ENCODE peak calls at places on chromosomes 16 and 17, in five cellular contexts. M is esophagus squamous epithelium, Q is sigmoid colon, A is A549, E is tibial nerve. V is an unnamed sample.

GRCh38 chr17:80970044-80970761 is 21.4 kb upstream of the CHMP6 start:
- DNase-seq in Q (peak; percentile 88), A (peak; percentile 44), M (no peak), E (no peak), V (peak; percentile 63)

GRCh38 chr17:74682442-74683190 is 30.1 kb downstream of the CD300LF start:
- DNase-seq in M (no peak), A (no peak), Q (no peak), E (no peak), V (no peak)

GRCh38 chr16:68416057-68417046 is 32.0 kb downstream of the SMPD3 start:
- DNase-seq in A (no peak), E (no peak), M (no peak), Q (no peak), V (no peak)

GRCh38 chr17:44356241-44356640 is 7.4 kb downstream of the FAM171A2 start:
- DNase-seq in E (no peak), Q (no peak), A (no peak), M (no peak), V (no peak)

GRCh38 chr16:72137380-72138063 is 34.4 kb downstream of the PMFBP1 start:
- DNase-seq in Q (no peak), M (no peak), E (no peak), A (no peak), V (no peak)

GRCh38 chr16:85557976-85558589 is 55.0 kb upstream of the GSE1 start:
- DNase-seq in Q (no peak), M (no peak), E (no peak), A (no peak), V (no peak)

GRCh38 chr16:57000271-57001025 is 11.1 kb downstream of the NLRC5 start:
- DNase-seq in A (peak; percentile 61), E (no peak), Q (peak; percentile 14), M (no peak), V (peak; percentile 81)

GRCh38 chr17:1053661-1054360 is 56.9 kb downstream of the TIMM22 start:
- DNase-seq in A (no peak), M (no peak), Q (no peak), E (no peak), V (no peak)

GRCh38 chr17:34726536-34727384 is 147.4 kb downstream of the TMEM132E start:
- DNase-seq in E (no peak), A (no peak), Q (no peak), M (no peak), V (no peak)

GRCh38 chr17:19492140-19492539 is 41.5 kb upstream of the SLC47A1 start:
- DNase-seq in M (no peak), Q (no peak), E (no peak), A (no peak), V (no peak)

GRCh38 chr16:68538880-68539701 is at the start of gene ZFP90:
- DNase-seq in A (peak; percentile 90), M (peak; percentile 32), Q (peak; percentile 92), E (peak; percentile 76), V (peak; percentile 85)

GRCh38 chr16:56320081-56320480 is 105.3 kb downstream of the AMFR start:
- DNase-seq in E (no peak), A (no peak), Q (no peak), M (no peak), V (no peak)

GRCh38 chr17:38349097-38349904 is 2.3 kb upstream of the SOCS7 start:
- DNase-seq in Q (peak; percentile 91), M (no peak), E (peak; percentile 83), A (peak; percentile 87), V (peak; percentile 89)

GRCh38 chr17:49941427-49941826 is 27.6 kb upstream of the DLX4 start:
- DNase-seq in E (no peak), A (no peak), Q (no peak), M (no peak), V (no peak)

GRCh38 chr16:75198135-75198600 is 8.8 kb downstream of the CTRB2 start:
- DNase-seq in E (no peak), Q (no peak), A (no peak), M (no peak), V (peak; percentile 17)

GRCh38 chr17:48552453-48553189 is 7.7 kb upstream of the HOXB2 start:
- DNase-seq in M (no peak), Q (peak; percentile 81), A (no peak), E (no peak), V (no peak)

GRCh38 chr16:73202176-73202729 is 154.3 kb upstream of the ZFHX3 start:
- DNase-seq in Q (no peak), E (no peak), A (peak; percentile 16), M (no peak), V (peak; percentile 23)

GRCh38 chr17:1695365-1695764 is 10.7 kb upstream of the PRPF8 start:
- DNase-seq in A (no peak), M (no peak), E (no peak), Q (no peak), V (no peak)

GRCh38 chr16:30995927-30996323 is 10.9 kb downstream of the HSD3B7 start:
- DNase-seq in Q (no peak), E (no peak), A (no peak), M (no peak), V (no peak)

GRCh38 chr16:69853481-69853880 is 91.3 kb downstream of the WWP2 start:
- DNase-seq in E (no peak), A (no peak), M (no peak), Q (no peak), V (no peak)

GRCh38 chr17:66900126-66901010 is 64.1 kb upstream of the CACNG4 start:
- DNase-seq in A (peak; percentile 39), M (no peak), Q (no peak), E (no peak), V (no peak)

GRCh38 chr17:46841561-46842379 is 9.6 kb upstream of the WNT9B start:
- DNase-seq in E (no peak), A (no peak), M (no peak), Q (no peak), V (no peak)

GRCh38 chr16:68128577-68129305 is 43.6 kb downstream of the NFATC3 start:
- DNase-seq in Q (no peak), A (no peak), E (no peak), M (no peak), V (no peak)

GRCh38 chr16:85227924-85228462 is 115.7 kb upstream of the CIBAR2 start:
- DNase-seq in E (no peak), M (no peak), A (no peak), Q (peak; percentile 77), V (peak; percentile 61)

GRCh38 chr16:70730016-70730415 is 44.2 kb upstream of the MTSS2 start:
- DNase-seq in A (no peak), Q (no peak), E (no peak), M (no peak), V (no peak)

GRCh38 chr16:11389083-11389482 is 43.8 kb downstream of the RMI2 start:
- DNase-seq in E (no peak), A (no peak), M (no peak), Q (no peak), V (no peak)

GRCh38 chr17:50426814-50427787 is 1.1 kb downstream of the ACSF2 start:
- DNase-seq in E (no peak), Q (peak; percentile 69), M (no peak), A (peak; percentile 84), V (no peak)

GRCh38 chr17:78997881-78998280 is 11.7 kb downstream of the CANT1 start:
- DNase-seq in Q (peak; percentile 50), A (no peak), E (no peak), M (no peak), V (no peak)

GRCh38 chr16:55487048-55487803 is 8.2 kb downstream of the MMP2 start:
- DNase-seq in A (no peak), Q (peak; percentile 90), M (no peak), E (no peak), V (peak; percentile 90)

GRCh38 chr16:69544099-69544498 is 21.7 kb upstream of the NFAT5 start:
- DNase-seq in A (no peak), E (no peak), M (no peak), Q (no peak), V (no peak)

GRCh38 chr17:48102700-48103378 is 1.6 kb upstream of the CBX1 start:
- DNase-seq in Q (peak; percentile 61), M (no peak), A (peak; percentile 63), E (no peak), V (no peak)

GRCh38 chr17:8190506-8190905 is 526 bp upstream of the BORCS6 start:
- DNase-seq in Q (no peak), A (no peak), E (no peak), M (no peak), V (no peak)

GRCh38 chr17:29617481-29618271 is 5.0 kb downstream of the CORO6 start:
- DNase-seq in M (no peak), E (peak; percentile 56), Q (peak; percentile 86), A (peak; percentile 86), V (no peak)
- TF ChIP-seq POLR2A in M (peak; percentile 18), E (peak; percentile 21), Q (no peak), A (no peak), V (no peak)

GRCh38 chr17:82786427-82786826 is 34.6 kb downstream of the TBCD start:
- DNase-seq in Q (no peak), A (no peak), E (no peak), M (no peak), V (no peak)

GRCh38 chr17:82788206-82789001 is 36.5 kb downstream of the TBCD start:
- DNase-seq in A (no peak), Q (no peak), E (no peak), M (no peak), V (no peak)

GRCh38 chr17:82789806-82790205 is 37.9 kb downstream of the TBCD start:
- DNase-seq in M (no peak), A (no peak), Q (no peak), E (no peak), V (no peak)

GRCh38 chr17:82789051-82789592 is 37.3 kb downstream of the TBCD start:
- DNase-seq in E (no peak), M (no peak), Q (no peak), A (no peak), V (no peak)

GRCh38 chr17:82787081-82787848 is 35.4 kb downstream of the TBCD start:
- DNase-seq in A (no peak), E (no peak), M (no peak), Q (peak; percentile 80), V (peak; percentile 75)
- TF ChIP-seq POLR2A in A (no peak), E (no peak), M (peak; percentile 29), Q (no peak), V (no peak)

GRCh38 chr16:88686439-88687253 is at the start of gene SNAI3:
- DNase-seq in E (peak; percentile 44), A (peak; percentile 63), Q (no peak), M (no peak), V (peak; percentile 58)
- TF ChIP-seq POLR2A in E (peak; percentile 23), A (no peak), Q (no peak), M (no peak), V (no peak)

DNA sequence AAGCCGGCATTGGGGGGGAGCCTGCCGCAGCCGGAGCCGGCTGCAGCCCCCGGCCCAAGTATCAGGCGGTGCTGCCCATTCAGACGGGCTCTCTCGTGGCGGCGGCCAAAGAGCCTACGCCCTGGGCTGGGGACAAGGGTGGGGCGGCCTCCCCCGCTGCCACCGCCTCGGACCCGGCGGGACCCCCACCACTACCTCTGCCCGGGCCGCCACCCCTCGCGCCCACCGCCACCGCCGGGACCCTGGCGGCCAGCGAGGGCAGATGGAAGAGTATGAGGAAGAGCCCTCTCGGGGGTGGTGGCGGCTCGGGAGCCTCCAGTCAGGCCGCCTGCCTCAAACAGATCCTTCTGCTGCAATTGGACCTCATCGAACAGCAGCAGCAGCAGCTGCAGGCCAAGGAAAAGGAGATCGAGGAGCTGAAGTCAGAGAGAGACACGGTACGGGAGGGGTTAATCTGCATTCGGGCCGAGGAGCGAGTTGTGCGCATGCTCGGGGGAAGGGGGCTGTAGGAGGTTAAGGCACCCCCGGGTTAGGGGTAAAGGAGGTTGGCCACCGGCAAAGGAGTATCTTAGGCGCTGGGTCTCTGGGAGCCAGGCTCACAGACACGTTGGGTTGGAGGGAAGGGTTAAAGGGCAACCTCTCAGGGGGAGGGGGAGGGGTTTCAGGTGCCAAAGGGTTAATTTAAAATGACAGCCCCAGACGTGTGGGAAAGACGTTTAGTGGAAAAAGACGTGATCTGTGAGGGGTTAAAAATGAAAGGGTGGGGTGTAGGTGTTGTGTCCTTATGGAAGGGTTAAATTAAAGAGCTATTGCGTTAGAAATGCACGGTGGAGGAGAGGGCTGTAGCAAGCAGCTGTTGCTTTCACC is 1.4 kb downstream of the MSL1 start:
- DNase-seq in Q (no peak), A (peak; percentile 72), E (no peak), M (no peak), V (peak; percentile 52)
- TF ChIP-seq POLR2A in Q (no peak), A (no peak), E (no peak), M (no peak), V (no peak)

V was measured in uterus.